ENCODE peak calls at places on chromosomes 12 and 14, in five cellular contexts. One of them, this sample, is unnamed.

GRCh38 chr12:62588916-62589315 is 122.3 kb downstream of the MON2 start:
- DNase-seq in fibroblast of the aortic adventitia: peak; percentile 32
- DNase-seq in BJ: no peak
- DNase-seq in AG04449: no peak
- DNase-seq in fibroblast of lung: peak; percentile 69
- DNase-seq in this sample: peak; percentile 45

GRCh38 chr14:64971452-64971889 is 665 bp downstream of the RAB15 start:
- DNase-seq in fibroblast of the aortic adventitia: no peak
- DNase-seq in BJ: no peak
- DNase-seq in AG04449: no peak
- DNase-seq in fibroblast of lung: no peak
- DNase-seq in this sample: no peak

GRCh38 chr14:105084741-105085571 is 19.7 kb upstream of the GPR132 start:
- DNase-seq in fibroblast of the aortic adventitia: no peak
- DNase-seq in BJ: no peak
- DNase-seq in AG04449: no peak
- DNase-seq in fibroblast of lung: no peak
- DNase-seq in this sample: no peak

GRCh38 chr14:99876406-99876805 is 83.2 kb downstream of the EML1 start:
- DNase-seq in fibroblast of the aortic adventitia: no peak
- DNase-seq in BJ: no peak
- DNase-seq in AG04449: no peak
- DNase-seq in fibroblast of lung: no peak
- DNase-seq in this sample: no peak

GRCh38 chr12:119423285-119423684 is 88.8 kb downstream of the CCDC60 start:
- DNase-seq in fibroblast of the aortic adventitia: no peak
- DNase-seq in BJ: no peak
- DNase-seq in AG04449: no peak
- DNase-seq in fibroblast of lung: no peak
- DNase-seq in this sample: no peak

GRCh38 chr14:21997300-21997699 is 323.7 kb upstream of the OR4E1 start:
- DNase-seq in fibroblast of the aortic adventitia: no peak
- DNase-seq in BJ: no peak
- DNase-seq in AG04449: no peak
- DNase-seq in fibroblast of lung: no peak
- DNase-seq in this sample: peak; percentile 19

GRCh38 chr14:26855051-26855753 is 257.4 kb upstream of the NOVA1 start:
- DNase-seq in fibroblast of the aortic adventitia: peak; percentile 68
- DNase-seq in BJ: no peak
- DNase-seq in AG04449: no peak
- DNase-seq in fibroblast of lung: peak; percentile 43
- DNase-seq in this sample: peak; percentile 1

GRCh38 chr14:74019743-74020142 is 594 bp downstream of the BBOF1 start:
- DNase-seq in fibroblast of the aortic adventitia: peak; percentile 59
- DNase-seq in BJ: peak; percentile 4
- DNase-seq in AG04449: peak; percentile 12
- DNase-seq in fibroblast of lung: peak; percentile 76
- DNase-seq in this sample: peak; percentile 76

GRCh38 chr12:69653703-69654102 is 43.0 kb upstream of the LRRC10 start:
- DNase-seq in fibroblast of the aortic adventitia: peak; percentile 30
- DNase-seq in BJ: no peak
- DNase-seq in AG04449: no peak
- DNase-seq in fibroblast of lung: no peak
- DNase-seq in this sample: peak; percentile 39

GRCh38 chr12:108907861-108908302 is 28.0 kb downstream of the DAO start:
- DNase-seq in fibroblast of the aortic adventitia: peak; percentile 5
- DNase-seq in BJ: no peak
- DNase-seq in AG04449: no peak
- DNase-seq in fibroblast of lung: peak; percentile 35
- DNase-seq in this sample: peak; percentile 8

GRCh38 chr12:11705010-11705409 is 55.5 kb downstream of the ETV6 start:
- DNase-seq in fibroblast of the aortic adventitia: peak; percentile 99
- DNase-seq in BJ: peak; percentile 83
- DNase-seq in AG04449: peak; percentile 76
- DNase-seq in fibroblast of lung: peak; percentile 95
- DNase-seq in this sample: peak; percentile 94

GRCh38 chr12:65916991-65917676 is 92.9 kb downstream of the HMGA2 start:
- DNase-seq in fibroblast of the aortic adventitia: no peak
- DNase-seq in BJ: no peak
- DNase-seq in AG04449: no peak
- DNase-seq in fibroblast of lung: no peak
- DNase-seq in this sample: no peak
- H3K4me3 ChIP-seq in fibroblast of the aortic adventitia: no peak overlapping the region
- H3K4me3 ChIP-seq in BJ: no peak overlapping the region
- H3K4me3 ChIP-seq in AG04449: no peak overlapping the region
- H3K4me3 ChIP-seq in fibroblast of lung: no peak overlapping the region
- H3K4me3 ChIP-seq in this sample: no peak overlapping the region

GRCh38 chr14:92575061-92575772 is 61.6 kb downstream of the RIN3 start:
- DNase-seq in fibroblast of the aortic adventitia: no peak
- DNase-seq in BJ: no peak
- DNase-seq in AG04449: no peak
- DNase-seq in fibroblast of lung: no peak
- DNase-seq in this sample: no peak

GRCh38 chr14:92578511-92578910 is 64.9 kb downstream of the RIN3 start:
- DNase-seq in fibroblast of the aortic adventitia: peak; percentile 62
- DNase-seq in BJ: no peak
- DNase-seq in AG04449: no peak
- DNase-seq in fibroblast of lung: peak; percentile 72
- DNase-seq in this sample: peak; percentile 28

GRCh38 chr14:92579244-92579643 is 65.7 kb downstream of the RIN3 start:
- DNase-seq in fibroblast of the aortic adventitia: no peak
- DNase-seq in BJ: no peak
- DNase-seq in AG04449: no peak
- DNase-seq in fibroblast of lung: no peak
- DNase-seq in this sample: no peak

GRCh38 chr14:92575773-92576303 is 62.3 kb downstream of the RIN3 start:
- DNase-seq in fibroblast of the aortic adventitia: no peak
- DNase-seq in BJ: no peak
- DNase-seq in AG04449: no peak
- DNase-seq in fibroblast of lung: no peak
- DNase-seq in this sample: no peak

GRCh38 chr14:92577321-92577742 is 63.8 kb downstream of the RIN3 start:
- DNase-seq in fibroblast of the aortic adventitia: no peak
- DNase-seq in BJ: no peak
- DNase-seq in AG04449: no peak
- DNase-seq in fibroblast of lung: no peak
- DNase-seq in this sample: no peak
- TF ChIP-seq CTCF in fibroblast of the aortic adventitia: no peak
- TF ChIP-seq CTCF in BJ: no peak
- TF ChIP-seq CTCF in AG04449: no peak
- TF ChIP-seq CTCF in fibroblast of lung: no peak
- TF ChIP-seq CTCF in this sample: no peak

GRCh38 chr14:61106627-61107147 is 125.6 kb downstream of the SLC38A6 start:
- DNase-seq in fibroblast of the aortic adventitia: no peak
- DNase-seq in BJ: no peak
- DNase-seq in AG04449: no peak
- DNase-seq in fibroblast of lung: no peak
- DNase-seq in this sample: no peak

GRCh38 chr14:61109288-61109687 is 128.2 kb downstream of the SLC38A6 start:
- DNase-seq in fibroblast of the aortic adventitia: no peak
- DNase-seq in BJ: no peak
- DNase-seq in AG04449: no peak
- DNase-seq in fibroblast of lung: no peak
- DNase-seq in this sample: no peak

GRCh38 chr14:61108742-61109141 is 127.7 kb downstream of the SLC38A6 start:
- DNase-seq in fibroblast of the aortic adventitia: no peak
- DNase-seq in BJ: no peak
- DNase-seq in AG04449: no peak
- DNase-seq in fibroblast of lung: no peak
- DNase-seq in this sample: no peak

GRCh38 chr14:61107896-61108295 is 126.9 kb downstream of the SLC38A6 start:
- DNase-seq in fibroblast of the aortic adventitia: no peak
- DNase-seq in BJ: no peak
- DNase-seq in AG04449: no peak
- DNase-seq in fibroblast of lung: no peak
- DNase-seq in this sample: no peak

DNA sequence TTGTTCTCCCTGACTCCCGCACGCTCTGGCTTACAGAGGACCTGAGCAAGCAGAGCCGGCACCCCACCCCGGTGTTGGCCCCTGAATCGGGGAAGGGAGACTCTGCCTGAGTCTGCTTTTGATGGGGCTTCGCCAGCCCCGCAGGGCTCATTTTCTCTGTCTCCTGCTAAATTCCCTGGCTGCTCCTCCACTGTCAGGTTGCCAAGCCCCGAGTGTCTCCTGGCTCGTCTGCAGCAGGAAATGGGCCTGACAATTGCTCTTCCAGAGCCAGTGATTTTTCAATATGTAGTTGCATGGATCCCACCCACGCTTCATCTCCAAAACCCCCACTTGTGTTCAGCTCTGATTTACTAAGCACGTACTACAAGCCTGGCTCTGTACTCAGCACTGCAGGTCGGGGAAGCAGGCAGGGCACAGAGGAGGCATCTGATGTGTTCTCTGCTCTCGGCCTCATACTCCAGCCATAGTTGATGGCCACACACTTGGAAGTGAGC is 126.2 kb downstream of the SLC38A6 start:
- DNase-seq in fibroblast of the aortic adventitia: peak; percentile 86
- DNase-seq in BJ: no peak
- DNase-seq in AG04449: no peak
- DNase-seq in fibroblast of lung: peak; percentile 72
- DNase-seq in this sample: peak; percentile 48
- H3K4me3 ChIP-seq in fibroblast of the aortic adventitia: no peak overlapping the region
- H3K4me3 ChIP-seq in BJ: no peak overlapping the region
- H3K4me3 ChIP-seq in AG04449: no peak overlapping the region
- H3K4me3 ChIP-seq in fibroblast of lung: no peak overlapping the region
- H3K4me3 ChIP-seq in this sample: no peak overlapping the region

DNA sequence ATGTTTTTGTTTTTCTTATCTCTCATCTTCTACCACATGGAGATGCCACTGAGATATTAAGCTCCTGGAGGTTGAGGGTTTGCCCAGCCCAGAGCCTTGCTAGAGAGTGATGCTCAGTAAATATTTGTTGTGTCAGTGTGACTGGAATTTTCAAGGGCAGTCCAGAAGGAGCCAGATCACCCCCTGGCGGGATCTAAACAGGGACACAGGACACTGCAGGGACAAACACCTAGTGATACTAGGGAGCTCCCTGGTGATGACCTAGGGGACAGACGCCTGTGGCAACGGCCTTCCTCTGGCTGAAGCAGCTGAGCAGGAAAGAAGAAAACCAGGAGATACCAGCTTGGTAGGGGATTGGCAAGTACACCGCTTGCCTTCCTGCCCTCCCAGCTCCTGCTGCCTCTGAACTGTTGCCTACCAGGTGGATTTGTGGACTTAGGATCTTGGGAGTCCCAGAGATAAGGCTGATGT is 714.4 kb upstream of the TBX3 start:
- DNase-seq in fibroblast of the aortic adventitia: no peak
- DNase-seq in BJ: no peak
- DNase-seq in AG04449: no peak
- DNase-seq in fibroblast of lung: no peak
- DNase-seq in this sample: no peak
- TF ChIP-seq CTCF in fibroblast of the aortic adventitia: no peak
- TF ChIP-seq CTCF in BJ: no peak
- TF ChIP-seq CTCF in AG04449: no peak
- TF ChIP-seq CTCF in fibroblast of lung: no peak
- TF ChIP-seq CTCF in this sample: peak; percentile 2

GRCh38 chr12:112782921-112783320 is 8.6 kb upstream of the RPH3A start:
- DNase-seq in fibroblast of the aortic adventitia: no peak
- DNase-seq in BJ: no peak
- DNase-seq in AG04449: no peak
- DNase-seq in fibroblast of lung: no peak
- DNase-seq in this sample: no peak

GRCh38 chr12:112782250-112782649 is 9.3 kb upstream of the RPH3A start:
- DNase-seq in fibroblast of the aortic adventitia: no peak
- DNase-seq in BJ: no peak
- DNase-seq in AG04449: no peak
- DNase-seq in fibroblast of lung: no peak
- DNase-seq in this sample: no peak

GRCh38 chr12:112781767-112782166 is 9.8 kb upstream of the RPH3A start:
- DNase-seq in fibroblast of the aortic adventitia: no peak
- DNase-seq in BJ: no peak
- DNase-seq in AG04449: no peak
- DNase-seq in fibroblast of lung: no peak
- DNase-seq in this sample: no peak

GRCh38 chr12:112777387-112778025 is 14.0 kb upstream of the RPH3A start:
- DNase-seq in fibroblast of the aortic adventitia: no peak
- DNase-seq in BJ: no peak
- DNase-seq in AG04449: no peak
- DNase-seq in fibroblast of lung: no peak
- DNase-seq in this sample: no peak

DNA sequence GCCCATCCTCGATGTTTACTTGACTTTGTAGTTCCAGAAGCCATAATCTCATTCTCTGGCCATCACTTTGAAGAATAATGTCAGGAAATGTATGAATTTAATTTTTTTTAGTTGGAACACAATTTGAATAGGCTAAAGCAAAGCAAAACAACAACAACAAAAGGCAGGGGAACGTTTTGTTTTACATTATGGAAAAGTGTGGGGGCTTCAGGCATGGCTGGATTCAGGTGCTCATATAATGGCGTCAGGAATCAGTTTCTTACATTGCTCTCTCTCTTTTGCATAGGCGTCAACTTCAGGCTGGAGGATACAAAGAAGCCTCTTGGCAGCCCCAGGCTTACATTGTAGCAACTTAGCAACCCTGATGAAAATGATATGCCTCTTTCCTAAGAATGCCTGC is 13.1 kb upstream of the RPH3A start:
- DNase-seq in fibroblast of the aortic adventitia: no peak
- DNase-seq in BJ: no peak
- DNase-seq in AG04449: no peak
- DNase-seq in fibroblast of lung: no peak
- DNase-seq in this sample: no peak
- H3K4me3 ChIP-seq in fibroblast of the aortic adventitia: no peak overlapping the region
- H3K4me3 ChIP-seq in BJ: no peak overlapping the region
- H3K4me3 ChIP-seq in AG04449: no peak overlapping the region
- H3K4me3 ChIP-seq in fibroblast of lung: no peak overlapping the region
- H3K4me3 ChIP-seq in this sample: no peak overlapping the region

GRCh38 chr12:84877340-84877739 is 35.3 kb downstream of the SLC6A15 start:
- DNase-seq in fibroblast of the aortic adventitia: no peak
- DNase-seq in BJ: no peak
- DNase-seq in AG04449: no peak
- DNase-seq in fibroblast of lung: no peak
- DNase-seq in this sample: no peak

GRCh38 chr12:84875241-84875640 is 37.4 kb downstream of the SLC6A15 start:
- DNase-seq in fibroblast of the aortic adventitia: no peak
- DNase-seq in BJ: no peak
- DNase-seq in AG04449: no peak
- DNase-seq in fibroblast of lung: no peak
- DNase-seq in this sample: peak; percentile 40

GRCh38 chr12:84874125-84874824 is 38.3 kb downstream of the SLC6A15 start:
- DNase-seq in fibroblast of the aortic adventitia: peak; percentile 82
- DNase-seq in BJ: no peak
- DNase-seq in AG04449: peak; percentile 5
- DNase-seq in fibroblast of lung: peak; percentile 25
- DNase-seq in this sample: peak; percentile 87

DNA sequence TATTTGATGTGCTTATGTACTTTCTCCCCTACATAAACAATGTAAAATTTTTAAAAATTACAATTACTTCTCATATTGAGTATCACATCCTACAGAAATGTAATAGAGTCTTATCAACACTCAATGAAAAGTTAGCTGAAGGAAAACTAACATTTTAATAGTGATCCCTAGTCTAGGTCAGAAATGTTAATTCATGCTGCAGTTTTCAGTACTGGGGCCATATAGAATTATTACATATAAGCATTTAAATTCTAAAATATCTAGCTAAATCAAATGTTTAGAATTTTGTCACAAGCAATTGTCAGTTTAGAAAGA is 37.8 kb downstream of the SLC6A15 start:
- DNase-seq in fibroblast of the aortic adventitia: no peak
- DNase-seq in BJ: no peak
- DNase-seq in AG04449: no peak
- DNase-seq in fibroblast of lung: no peak
- DNase-seq in this sample: no peak
- TF ChIP-seq CTCF in fibroblast of the aortic adventitia: no peak
- TF ChIP-seq CTCF in BJ: no peak
- TF ChIP-seq CTCF in AG04449: no peak
- TF ChIP-seq CTCF in fibroblast of lung: no peak
- TF ChIP-seq CTCF in this sample: no peak

GRCh38 chr12:125149160-125150108 is 84.2 kb downstream of the AACS start:
- DNase-seq in fibroblast of the aortic adventitia: no peak
- DNase-seq in BJ: no peak
- DNase-seq in AG04449: no peak
- DNase-seq in fibroblast of lung: no peak
- DNase-seq in this sample: no peak
- H3K4me3 ChIP-seq in fibroblast of the aortic adventitia: no peak overlapping the region
- H3K4me3 ChIP-seq in BJ: no peak overlapping the region
- H3K4me3 ChIP-seq in AG04449: no peak overlapping the region
- H3K4me3 ChIP-seq in fibroblast of lung: no peak overlapping the region
- H3K4me3 ChIP-seq in this sample: no peak overlapping the region

This sample was measured in choroid plexus epithelial cell.